ENCODE peak calls at places on chromosome 22, in seven cellular contexts. Y is stimulated activated CD4-positive, alpha-beta T cell treated with anti-CD3 and anti-CD28 coated beads, Interleukin-1b, Interleukin-23, amount 100 ng/mL, for 4 hours; I is vagina; V is thoracic aorta; K is endothelial cell; X is GM10248; N is hypothalamus. U is an unnamed sample.
A peak's percentile ranks its signal among the peaks of the same experiment; 100 is the strongest.

GRCh38 chr22:31874821-31875220 is 69.5 kb upstream of the YWHAH start:
- DNase-seq in K (no peak), I (no peak), Y (no peak), X (no peak), N (no peak), V (no peak), U (no peak)

GRCh38 chr22:17970205-17970708 is 54.1 kb downstream of the MICAL3 start:
- DNase-seq in Y (no peak), X (no peak), V (no peak), I (no peak), K (no peak), N (no peak), U (no peak)

GRCh38 chr22:31730344-31730711 is 19.6 kb downstream of the PRR14L start:
- DNase-seq in K (no peak), I (no peak), X (no peak), Y (no peak), N (no peak), V (no peak), U (no peak)

GRCh38 chr22:24965822-24966626 is 13.5 kb downstream of the KIAA1671 start:
- DNase-seq in I (no peak), N (no peak), V (no peak), X (no peak), Y (no peak), K (no peak), U (no peak)

GRCh38 chr22:18136563-18137320 is 13.2 kb upstream of the USP18 start:
- DNase-seq in K (no peak), N (no peak), V (no peak), I (no peak), Y (no peak), X (no peak), U (no peak)

GRCh38 chr22:24938741-24939341 is 7.7 kb downstream of the LHFPL7 start:
- DNase-seq in K (peak; percentile 51), N (no peak), Y (no peak), V (no peak), I (no peak), X (peak; percentile 73), U (no peak)

GRCh38 chr22:41117127-41117965 is 25.0 kb downstream of the EP300 start:
- DNase-seq in I (no peak), N (no peak), Y (no peak), X (no peak), K (no peak), V (no peak), U (no peak)

GRCh38 chr22:39524089-39524752 is 3.9 kb downstream of the ATF4 start:
- DNase-seq in N (no peak), I (no peak), K (no peak), Y (no peak), X (no peak), V (no peak), U (no peak)

GRCh38 chr22:49296561-49296960 is 531.1 kb downstream of the BRD1 start:
- DNase-seq in I (no peak), Y (no peak), V (no peak), X (no peak), K (no peak), N (no peak), U (no peak)

GRCh38 chr22:50189849-50190181 is 4.1 kb downstream of the TRABD start:
- DNase-seq in V (no peak), X (no peak), N (no peak), Y (no peak), K (no peak), I (no peak), U (no peak)

GRCh38 chr22:23536821-23537345 is 43.2 kb downstream of the IGLL1 start:
- DNase-seq in X (no peak), I (no peak), N (no peak), K (no peak), Y (no peak), V (no peak), U (no peak)

GRCh38 chr22:46356496-46357185 is 21.1 kb downstream of the TRMU start:
- DNase-seq in K (no peak), I (no peak), X (no peak), Y (no peak), V (no peak), N (no peak), U (no peak)

GRCh38 chr22:39698106-39698505 is 127.6 kb downstream of the CACNA1I start:
- DNase-seq in Y (no peak), K (no peak), V (no peak), N (no peak), I (no peak), X (no peak), U (no peak)

GRCh38 chr22:34526681-34527080 is 539.3 kb upstream of the ISX start:
- DNase-seq in I (no peak), K (no peak), Y (no peak), N (no peak), V (no peak), X (no peak), U (no peak)

GRCh38 chr22:21816787-21817496 is 50.5 kb downstream of the MAPK1 start:
- DNase-seq in K (no peak), X (peak; percentile 71), N (no peak), V (no peak), Y (no peak), I (no peak), U (no peak)

GRCh38 chr22:36762687-36763260 is 13.1 kb downstream of the IFT27 start:
- DNase-seq in K (no peak), V (no peak), Y (no peak), X (no peak), I (no peak), N (no peak), U (no peak)

GRCh38 chr22:49951001-49951677 is 9.4 kb upstream of the PIM3 start:
- DNase-seq in Y (no peak), N (no peak), I (no peak), V (no peak), K (no peak), X (peak; percentile 69), U (no peak)

GRCh38 chr22:33519140-33519973 is 400.9 kb downstream of the LARGE1 start:
- DNase-seq in V (no peak), X (peak; percentile 74), I (no peak), K (peak; percentile 46), Y (no peak), N (no peak), U (peak; percentile 53)

GRCh38 chr22:36443198-36443770 is 38.2 kb downstream of the TXN2 start:
- DNase-seq in V (no peak), N (no peak), I (no peak), X (no peak), Y (no peak), K (no peak), U (no peak)

GRCh38 chr22:37328017-37328416 is 45.7 kb downstream of the CYTH4 start:
- DNase-seq in V (no peak), Y (no peak), N (no peak), I (no peak), K (no peak), X (no peak), U (no peak)

GRCh38 chr22:49553076-49553475 is 274.6 kb downstream of the BRD1 start:
- DNase-seq in X (no peak), I (no peak), Y (no peak), N (no peak), K (no peak), V (no peak), U (no peak)

GRCh38 chr22:36341640-36342041 is 46.1 kb downstream of the MYH9 start:
- DNase-seq in V (no peak), Y (no peak), X (no peak), N (peak; percentile 36), K (no peak), I (no peak), U (peak; percentile 44)

GRCh38 chr22:27873476-27873875 is 45.6 kb downstream of the PITPNB start:
- DNase-seq in N (no peak), K (no peak), I (no peak), V (no peak), Y (no peak), X (no peak), U (no peak)

GRCh38 chr22:20155330-20156041 is 4.6 kb upstream of the CCDC188 start:
- DNase-seq in I (no peak), V (no peak), X (no peak), K (no peak), N (peak; percentile 39), Y (no peak), U (peak; percentile 13)

GRCh38 chr22:49197500-49197899 is 630.2 kb downstream of the BRD1 start:
- DNase-seq in K (no peak), N (no peak), Y (no peak), X (no peak), V (no peak), I (no peak), U (no peak)

GRCh38 chr22:35921777-35922176 is 106.8 kb downstream of the RBFOX2 start:
- DNase-seq in V (peak; percentile 30), N (peak; percentile 8), Y (no peak), I (no peak), X (peak; percentile 36), K (peak; percentile 53), U (no peak)

GRCh38 chr22:28016781-28017557 is 97.9 kb upstream of the PITPNB start:
- DNase-seq in K (no peak), N (no peak), I (no peak), X (no peak), V (no peak), Y (no peak), U (no peak)

U was measured in C1 segment of cervical spinal cord.